ENCODE peak calls at places on chromosomes 4 and X, in four cellular contexts. One of them, this sample, is unnamed.

GRCh38 chr4:188403272-188403671 is 264.0 kb downstream of the TRIML1 start:
- DNase-seq in stomach: no peak
- DNase-seq in neural crest cell: no peak
- DNase-seq in astrocyte: no peak
- DNase-seq in this sample: no peak

GRCh38 chr4:80072607-80073361 is at the start of gene ANTXR2:
- DNase-seq in astrocyte: peak; percentile 97
- DNase-seq in neural crest cell: peak; percentile 75
- DNase-seq in stomach: peak; percentile 85
- DNase-seq in this sample: peak; percentile 87

GRCh38 chr4:13302876-13303275 is 181.3 kb downstream of the RAB28 start:
- DNase-seq in stomach: no peak
- DNase-seq in neural crest cell: no peak
- DNase-seq in astrocyte: no peak
- DNase-seq in this sample: no peak

GRCh38 chr4:139581096-139581495 is 25.1 kb upstream of the SETD7 start:
- DNase-seq in stomach: no peak
- DNase-seq in astrocyte: no peak
- DNase-seq in neural crest cell: no peak
- DNase-seq in this sample: no peak

GRCh38 chrX:17494231-17494630 is 119.2 kb downstream of the NHS start:
- DNase-seq in stomach: no peak
- DNase-seq in astrocyte: no peak
- DNase-seq in neural crest cell: no peak
- DNase-seq in this sample: no peak

GRCh38 chr4:129747756-129748155 is 651.8 kb downstream of the C4orf33 start:
- DNase-seq in astrocyte: no peak
- DNase-seq in stomach: no peak
- DNase-seq in neural crest cell: no peak
- DNase-seq in this sample: no peak

GRCh38 chr4:10605746-10606482 is 78.7 kb downstream of the CLNK start:
- DNase-seq in astrocyte: peak; percentile 82
- DNase-seq in neural crest cell: no peak
- DNase-seq in stomach: no peak
- DNase-seq in this sample: no peak

GRCh38 chr4:141995051-141995450 is 358.7 kb downstream of the IL15 start:
- DNase-seq in neural crest cell: no peak
- DNase-seq in stomach: no peak
- DNase-seq in astrocyte: no peak
- DNase-seq in this sample: no peak

GRCh38 chrX:29641461-29641860 is 573.9 kb upstream of the MAGEB2 start:
- DNase-seq in stomach: no peak
- DNase-seq in astrocyte: no peak
- DNase-seq in neural crest cell: no peak
- DNase-seq in this sample: no peak

GRCh38 chr4:126583509-126583908 is 1049.2 kb upstream of the INTU start:
- DNase-seq in stomach: no peak
- DNase-seq in neural crest cell: no peak
- DNase-seq in astrocyte: no peak
- DNase-seq in this sample: no peak

GRCh38 chr4:87839309-87839946 is 6.7 kb downstream of the MEPE start:
- DNase-seq in stomach: no peak
- DNase-seq in neural crest cell: no peak
- DNase-seq in astrocyte: peak; percentile 5
- DNase-seq in this sample: no peak